ENCODE peak calls at places on chromosomes 5 and 9, in ten cellular contexts. One of them, this sample, is unnamed.

GRCh38 chr5:93219641-93220145 is 361.3 kb downstream of the NR2F1-AS1 start:
- DNase-seq in Panc1: no peak
- DNase-seq in uterus: no peak
- DNase-seq in fibroblast of lung: peak; percentile 17
- DNase-seq in cardiac muscle cell: no peak
- DNase-seq in Caco-2: no peak
- DNase-seq in psoas muscle: no peak
- DNase-seq in upper lobe of right lung: no peak
- DNase-seq in breast epithelium: no peak
- DNase-seq in astrocyte: no peak
- DNase-seq in this sample: no peak

GRCh38 chr5:139669681-139670368 is 21.7 kb downstream of the CXXC5 start:
- DNase-seq in Panc1: no peak
- DNase-seq in uterus: no peak
- DNase-seq in fibroblast of lung: no peak
- DNase-seq in cardiac muscle cell: peak; percentile 74
- DNase-seq in Caco-2: no peak
- DNase-seq in psoas muscle: no peak
- DNase-seq in upper lobe of right lung: no peak
- DNase-seq in breast epithelium: no peak
- DNase-seq in astrocyte: no peak
- DNase-seq in this sample: no peak

GRCh38 chr5:115847290-115847689 is 5.6 kb downstream of the AP3S1 start:
- DNase-seq in Panc1: no peak
- DNase-seq in uterus: no peak
- DNase-seq in fibroblast of lung: no peak
- DNase-seq in cardiac muscle cell: no peak
- DNase-seq in Caco-2: no peak
- DNase-seq in psoas muscle: no peak
- DNase-seq in upper lobe of right lung: no peak
- DNase-seq in breast epithelium: no peak
- DNase-seq in astrocyte: no peak
- DNase-seq in this sample: peak; percentile 67

GRCh38 chr5:82421119-82421518 is 143.0 kb upstream of the RPS23 start:
- DNase-seq in Panc1: peak; percentile 32
- DNase-seq in uterus: no peak
- DNase-seq in fibroblast of lung: peak; percentile 88
- DNase-seq in cardiac muscle cell: no peak
- DNase-seq in Caco-2: no peak
- DNase-seq in psoas muscle: no peak
- DNase-seq in upper lobe of right lung: no peak
- DNase-seq in breast epithelium: no peak
- DNase-seq in astrocyte: peak; percentile 94
- DNase-seq in this sample: peak; percentile 94

GRCh38 chr5:43555895-43556606 is 826 bp downstream of the PAIP1 start:
- DNase-seq in Panc1: peak; percentile 33
- DNase-seq in uterus: peak; percentile 37
- DNase-seq in fibroblast of lung: peak; percentile 40
- DNase-seq in cardiac muscle cell: peak; percentile 57
- DNase-seq in Caco-2: peak; percentile 62
- DNase-seq in psoas muscle: peak; percentile 47
- DNase-seq in upper lobe of right lung: peak; percentile 86
- DNase-seq in breast epithelium: peak; percentile 68
- DNase-seq in astrocyte: peak; percentile 25
- DNase-seq in this sample: peak; percentile 53

GRCh38 chr5:43006411-43007202 is 33.5 kb downstream of the ANXA2R start:
- DNase-seq in Panc1: no peak
- DNase-seq in uterus: no peak
- DNase-seq in fibroblast of lung: no peak
- DNase-seq in cardiac muscle cell: no peak
- DNase-seq in Caco-2: no peak
- DNase-seq in psoas muscle: no peak
- DNase-seq in upper lobe of right lung: no peak
- DNase-seq in breast epithelium: no peak
- DNase-seq in astrocyte: peak; percentile 53
- DNase-seq in this sample: no peak

GRCh38 chr5:79611046-79611829 is 1.0 kb upstream of the TENT2 start:
- DNase-seq in Panc1: no peak
- DNase-seq in uterus: no peak
- DNase-seq in fibroblast of lung: no peak
- DNase-seq in cardiac muscle cell: no peak
- DNase-seq in Caco-2: no peak
- DNase-seq in psoas muscle: no peak
- DNase-seq in upper lobe of right lung: no peak
- DNase-seq in breast epithelium: no peak
- DNase-seq in astrocyte: no peak
- DNase-seq in this sample: no peak

GRCh38 chr5:146357125-146357524 is 18.5 kb downstream of the POU4F3 start:
- DNase-seq in Panc1: no peak
- DNase-seq in uterus: no peak
- DNase-seq in fibroblast of lung: no peak
- DNase-seq in cardiac muscle cell: no peak
- DNase-seq in Caco-2: no peak
- DNase-seq in psoas muscle: no peak
- DNase-seq in upper lobe of right lung: no peak
- DNase-seq in breast epithelium: no peak
- DNase-seq in astrocyte: no peak
- DNase-seq in this sample: no peak

GRCh38 chr9:85527331-85528015 is 214.3 kb downstream of the AGTPBP1 start:
- DNase-seq in Panc1: no peak
- DNase-seq in uterus: no peak
- DNase-seq in fibroblast of lung: no peak
- DNase-seq in cardiac muscle cell: no peak
- DNase-seq in Caco-2: no peak
- DNase-seq in psoas muscle: no peak
- DNase-seq in upper lobe of right lung: no peak
- DNase-seq in breast epithelium: no peak
- DNase-seq in astrocyte: no peak
- DNase-seq in this sample: no peak

GRCh38 chr9:85524531-85524930 is 217.2 kb downstream of the AGTPBP1 start:
- DNase-seq in Panc1: no peak
- DNase-seq in uterus: no peak
- DNase-seq in fibroblast of lung: no peak
- DNase-seq in cardiac muscle cell: no peak
- DNase-seq in Caco-2: no peak
- DNase-seq in psoas muscle: no peak
- DNase-seq in upper lobe of right lung: no peak
- DNase-seq in breast epithelium: no peak
- DNase-seq in astrocyte: no peak
- DNase-seq in this sample: no peak

GRCh38 chr9:85523202-85523601 is 218.6 kb downstream of the AGTPBP1 start:
- DNase-seq in Panc1: no peak
- DNase-seq in uterus: no peak
- DNase-seq in fibroblast of lung: no peak
- DNase-seq in cardiac muscle cell: no peak
- DNase-seq in Caco-2: no peak
- DNase-seq in psoas muscle: no peak
- DNase-seq in upper lobe of right lung: no peak
- DNase-seq in breast epithelium: no peak
- DNase-seq in astrocyte: no peak
- DNase-seq in this sample: no peak

GRCh38 chr9:85521331-85522197 is 220.2 kb downstream of the AGTPBP1 start:
- DNase-seq in Panc1: no peak
- DNase-seq in uterus: no peak
- DNase-seq in fibroblast of lung: no peak
- DNase-seq in cardiac muscle cell: no peak
- DNase-seq in Caco-2: no peak
- DNase-seq in psoas muscle: peak; percentile 69
- DNase-seq in upper lobe of right lung: no peak
- DNase-seq in breast epithelium: no peak
- DNase-seq in astrocyte: no peak
- DNase-seq in this sample: no peak

DNA sequence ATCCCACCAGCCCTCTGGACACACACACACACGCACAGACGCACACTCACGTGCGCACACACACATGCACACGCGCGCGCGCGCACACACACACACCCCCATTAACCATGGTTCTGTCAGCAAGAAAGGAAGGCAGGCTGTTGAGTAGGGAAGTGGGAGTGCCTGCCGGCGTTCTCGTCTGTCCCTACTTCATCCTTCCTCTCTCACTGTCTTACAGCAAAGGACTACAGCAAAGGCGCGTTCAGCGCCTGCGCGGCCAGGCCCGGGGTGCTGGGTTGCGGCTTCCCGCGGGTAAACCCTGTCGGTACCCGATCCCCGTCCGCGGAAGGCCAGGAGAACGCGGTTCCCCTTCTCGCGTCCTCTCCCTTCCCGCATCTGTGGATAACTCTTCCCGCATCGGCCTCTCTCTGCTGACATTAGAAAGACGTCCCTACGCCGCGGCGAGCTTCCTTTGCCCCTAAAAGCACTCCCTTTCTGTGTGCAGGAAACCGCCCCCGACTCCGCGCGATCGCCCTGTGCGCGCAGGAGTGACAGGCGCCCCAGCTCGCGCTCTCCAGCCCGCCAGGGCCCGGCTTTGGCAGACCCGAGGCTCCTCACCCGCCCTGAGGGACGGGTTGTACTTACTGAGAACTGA is 219.2 kb downstream of the AGTPBP1 start:
- DNase-seq in Panc1: no peak
- DNase-seq in uterus: no peak
- DNase-seq in fibroblast of lung: peak; percentile 38
- DNase-seq in cardiac muscle cell: peak; percentile 35
- DNase-seq in Caco-2: no peak
- DNase-seq in psoas muscle: peak; percentile 45
- DNase-seq in upper lobe of right lung: peak; percentile 76
- DNase-seq in breast epithelium: no peak
- DNase-seq in astrocyte: peak; percentile 38
- DNase-seq in this sample: peak; percentile 43
- H3K27me3 ChIP-seq in Panc1: no peaks in the 10 kb centered on the region
- H3K27me3 ChIP-seq in uterus: no peaks in the 10 kb centered on the region
- H3K27me3 ChIP-seq in fibroblast of lung: no peaks in the 10 kb centered on the region
- H3K27me3 ChIP-seq in cardiac muscle cell: peaks cover 39% of the 10 kb centered on the region
- H3K27me3 ChIP-seq in Caco-2: no peaks in the 10 kb centered on the region
- H3K27me3 ChIP-seq in psoas muscle: no peaks in the 10 kb centered on the region
- H3K27me3 ChIP-seq in upper lobe of right lung: peaks cover 6% of the 10 kb centered on the region
- H3K27me3 ChIP-seq in breast epithelium: peaks cover 23% of the 10 kb centered on the region
- H3K27me3 ChIP-seq in astrocyte: peaks cover 12% of the 10 kb centered on the region
- H3K27me3 ChIP-seq in this sample: peaks cover 70% of the 10 kb centered on the region

DNA sequence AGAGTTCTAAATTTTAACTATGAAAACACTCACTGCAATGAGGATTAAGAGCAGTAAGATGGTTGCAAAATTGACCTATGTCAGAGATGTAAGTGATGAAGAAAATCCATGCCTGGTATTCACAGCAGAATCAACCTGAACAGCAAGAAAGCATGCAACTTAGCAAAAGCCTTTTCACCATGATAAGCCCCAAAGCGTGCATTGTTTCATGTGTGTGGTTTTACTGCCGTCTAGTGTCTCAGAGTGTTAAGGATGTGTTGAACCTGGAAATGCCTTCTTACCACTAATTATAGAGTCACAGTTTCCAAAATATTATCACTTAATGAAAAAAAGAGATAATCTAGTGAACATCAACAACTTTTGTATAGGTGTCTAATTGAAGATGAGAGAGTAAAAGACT is 415.2 kb upstream of the TRPC7 start:
- DNase-seq in Panc1: no peak
- DNase-seq in uterus: no peak
- DNase-seq in fibroblast of lung: no peak
- DNase-seq in cardiac muscle cell: no peak
- DNase-seq in Caco-2: no peak
- DNase-seq in psoas muscle: no peak
- DNase-seq in upper lobe of right lung: no peak
- DNase-seq in breast epithelium: no peak
- DNase-seq in astrocyte: no peak
- DNase-seq in this sample: no peak
- TF ChIP-seq CTCF in Panc1: peak; percentile 21
- TF ChIP-seq CTCF in uterus: no peak
- TF ChIP-seq CTCF in fibroblast of lung: no peak
- TF ChIP-seq CTCF in cardiac muscle cell: peak; percentile 12
- TF ChIP-seq CTCF in Caco-2: no peak
- TF ChIP-seq CTCF in psoas muscle: no peak
- TF ChIP-seq CTCF in upper lobe of right lung: no peak
- TF ChIP-seq CTCF in breast epithelium: no peak
- TF ChIP-seq CTCF in astrocyte: no peak
- TF ChIP-seq CTCF in this sample: peak; percentile 19

DNA sequence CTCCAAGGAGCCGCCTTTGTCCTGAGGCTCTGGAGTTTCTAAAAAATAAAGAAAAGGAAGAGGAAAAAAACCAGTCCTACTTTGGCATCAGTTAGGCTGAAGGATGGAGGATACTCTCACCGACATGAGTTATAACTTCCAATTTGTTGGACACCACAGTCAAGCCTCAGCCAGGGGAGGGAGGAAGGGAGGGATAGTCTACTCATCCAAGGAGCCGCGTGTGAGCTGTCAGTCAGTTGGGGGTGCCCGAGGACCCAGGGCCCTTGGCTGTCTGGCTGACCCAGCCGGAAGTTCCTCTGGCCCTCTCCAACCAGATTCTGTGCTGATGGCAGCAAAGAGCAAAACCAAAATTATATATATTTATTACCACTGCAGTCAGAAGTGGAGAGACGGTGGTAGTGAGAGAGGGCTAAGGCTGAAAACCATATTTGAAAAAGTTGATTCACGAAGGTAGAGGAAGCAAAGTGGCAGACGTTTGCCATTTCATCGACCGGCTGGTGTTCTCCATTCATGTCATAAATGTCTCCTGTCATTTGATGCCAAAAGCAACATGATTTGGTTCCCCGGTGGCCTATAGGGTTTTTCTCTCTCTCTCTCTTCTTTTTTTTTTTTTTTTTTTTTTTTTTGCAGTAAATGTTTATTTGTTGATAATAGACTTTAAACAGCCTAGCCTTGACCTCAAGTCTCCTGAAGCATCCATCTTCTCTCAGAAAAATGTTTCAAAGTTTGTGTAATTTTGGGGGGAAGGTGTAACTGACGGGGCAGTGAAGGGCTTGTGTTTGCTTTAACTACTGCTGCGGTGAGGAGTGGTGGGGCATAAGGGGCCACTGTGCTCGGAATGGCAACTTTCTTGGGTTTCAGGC is 7.6 kb downstream of the LMX1B start:
- DNase-seq in Panc1: no peak
- DNase-seq in uterus: no peak
- DNase-seq in fibroblast of lung: no peak
- DNase-seq in cardiac muscle cell: no peak
- DNase-seq in Caco-2: no peak
- DNase-seq in psoas muscle: no peak
- DNase-seq in upper lobe of right lung: no peak
- DNase-seq in breast epithelium: no peak
- DNase-seq in astrocyte: no peak
- DNase-seq in this sample: no peak
- H3K4me1 ChIP-seq in Panc1: no peaks in the 10 kb centered on the region
- H3K4me1 ChIP-seq in uterus: peaks cover 4% of the 10 kb centered on the region
- H3K4me1 ChIP-seq in fibroblast of lung: no peaks in the 10 kb centered on the region
- H3K4me1 ChIP-seq in cardiac muscle cell: no peaks in the 10 kb centered on the region
- H3K4me1 ChIP-seq in Caco-2: no peaks in the 10 kb centered on the region
- H3K4me1 ChIP-seq in psoas muscle: peaks cover 7% of the 10 kb centered on the region
- H3K4me1 ChIP-seq in upper lobe of right lung: peaks cover 16% of the 10 kb centered on the region
- H3K4me1 ChIP-seq in breast epithelium: peaks cover 12% of the 10 kb centered on the region
- H3K4me1 ChIP-seq in astrocyte: no peaks in the 10 kb centered on the region
- H3K4me1 ChIP-seq in this sample: no peaks in the 10 kb centered on the region

DNA sequence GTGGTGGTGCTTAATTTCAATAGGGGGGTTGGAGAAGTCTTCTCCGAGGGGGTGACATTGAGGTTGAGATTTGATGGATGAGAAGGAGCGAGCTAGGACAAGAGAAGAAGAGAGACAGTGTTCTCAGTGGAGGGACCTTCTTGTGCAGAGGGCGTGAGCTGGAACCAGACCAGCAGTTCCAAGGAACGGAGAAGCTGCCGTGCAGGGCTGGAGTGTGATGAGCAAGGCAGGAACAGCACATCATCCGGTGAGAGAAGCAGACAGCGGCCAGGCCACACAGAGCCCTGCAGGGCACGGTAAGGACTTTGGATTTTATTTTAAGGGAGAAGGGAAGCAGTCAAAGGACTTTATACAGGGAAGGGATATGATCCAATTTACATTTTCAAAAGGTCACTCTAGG is 206.9 kb downstream of the MELK start:
- DNase-seq in Panc1: no peak
- DNase-seq in uterus: no peak
- DNase-seq in fibroblast of lung: no peak
- DNase-seq in cardiac muscle cell: no peak
- DNase-seq in Caco-2: no peak
- DNase-seq in psoas muscle: no peak
- DNase-seq in upper lobe of right lung: no peak
- DNase-seq in breast epithelium: no peak
- DNase-seq in astrocyte: no peak
- DNase-seq in this sample: no peak
- H3K27me3 ChIP-seq in Panc1: peaks cover 51% of the 10 kb centered on the region
- H3K27me3 ChIP-seq in uterus: no peaks in the 10 kb centered on the region
- H3K27me3 ChIP-seq in fibroblast of lung: peaks cover 9% of the 10 kb centered on the region
- H3K27me3 ChIP-seq in cardiac muscle cell: no peaks in the 10 kb centered on the region
- H3K27me3 ChIP-seq in Caco-2: no peaks in the 10 kb centered on the region
- H3K27me3 ChIP-seq in psoas muscle: peaks cover 14% of the 10 kb centered on the region
- H3K27me3 ChIP-seq in upper lobe of right lung: peaks cover 31% of the 10 kb centered on the region
- H3K27me3 ChIP-seq in breast epithelium: peaks cover 30% of the 10 kb centered on the region
- H3K27me3 ChIP-seq in astrocyte: peaks cover 39% of the 10 kb centered on the region
- H3K27me3 ChIP-seq in this sample: peaks cover 44% of the 10 kb centered on the region

This sample was measured in foreskin keratinocyte.